ENCODE peak calls at places on chromosome 1, in four cellular contexts. R is heart left ventricle, H is transverse colon, P is IMR-90. F is an unnamed sample.
A peak's percentile ranks its signal among the peaks of the same experiment; 100 is the strongest.

GRCh38 chr1:208201241-208201640 is 42.9 kb downstream of the PLXNA2 start:
- DNase-seq in R (peak; percentile 54), H (peak; percentile 79), P (peak; percentile 91), F (peak; percentile 27)

GRCh38 chr1:19639999-19640362 is 4.1 kb upstream of the NBL1 start:
- DNase-seq in R (no peak), H (peak; percentile 58), P (peak; percentile 34), F (no peak)

GRCh38 chr1:119647734-119648619 is at the start of gene ZNF697:
- DNase-seq in R (peak; percentile 98), H (peak; percentile 97), P (peak; percentile 98), F (peak; percentile 93)

GRCh38 chr1:172254521-172255222 is 165.8 kb upstream of the C1orf105 start:
- DNase-seq in R (no peak), H (no peak), P (peak; percentile 92), F (no peak)

GRCh38 chr1:93735722-93736121 is 54.1 kb upstream of the BCAR3 start:
- DNase-seq in R (no peak), H (no peak), P (peak; percentile 90), F (no peak)

GRCh38 chr1:1136547-1137230 is 20.8 kb upstream of the C1orf159 start:
- DNase-seq in R (no peak), H (peak; percentile 91), P (no peak), F (no peak)

GRCh38 chr1:8817413-8818324 is at the start of gene RERE:
- DNase-seq in R (peak; percentile 94), H (peak; percentile 96), P (peak; percentile 91), F (peak; percentile 89)

GRCh38 chr1:231512147-231512698 is 16.2 kb upstream of the TSNAX start:
- DNase-seq in R (no peak), H (no peak), P (peak; percentile 54), F (no peak)

GRCh38 chr1:54743827-54744226 is 20.5 kb downstream of the PARS2 start:
- DNase-seq in R (no peak), H (no peak), P (no peak), F (no peak)

GRCh38 chr1:115929846-115930245 is 46.5 kb upstream of the SLC22A15 start:
- DNase-seq in R (no peak), H (no peak), P (peak; percentile 30), F (no peak)

GRCh38 chr1:154955039-154955717 is 721 bp downstream of the PBXIP1 start:
- DNase-seq in R (peak; percentile 38), H (peak; percentile 82), P (peak; percentile 82), F (peak; percentile 41)

GRCh38 chr1:10353282-10353681 is 45.6 kb upstream of the PGD start:
- DNase-seq in R (no peak), H (no peak), P (no peak), F (no peak)

GRCh38 chr1:29648798-29649374 is 412.6 kb downstream of the PTPRU start:
- DNase-seq in R (no peak), H (no peak), P (no peak), F (no peak)

GRCh38 chr1:197986817-197987216 is 69.6 kb downstream of the LHX9 start:
- DNase-seq in R (no peak), H (no peak), P (no peak), F (no peak)

GRCh38 chr1:15443281-15443680 is 5.0 kb downstream of the CTRC start:
- DNase-seq in R (no peak), H (no peak), P (no peak), F (no peak)

GRCh38 chr1:119453021-119453420 is 38.1 kb downstream of the HSD3B2 start:
- DNase-seq in R (no peak), H (no peak), P (peak; percentile 10), F (peak; percentile 37)

GRCh38 chr1:89607888-89608626 is 24.9 kb upstream of the LRRC8C start:
- DNase-seq in R (peak; percentile 43), H (no peak), P (peak; percentile 31), F (no peak)

GRCh38 chr1:67683736-67684525 is 1.1 kb upstream of the GADD45A start:
- DNase-seq in R (no peak), H (peak; percentile 18), P (peak; percentile 79), F (no peak)

GRCh38 chr1:179146916-179147315 is 65.0 kb downstream of the TOR3A start:
- DNase-seq in R (no peak), H (no peak), P (peak; percentile 61), F (no peak)

GRCh38 chr1:188128761-188129160 is 1300.0 kb downstream of the PLA2G4A start:
- DNase-seq in R (no peak), H (no peak), P (peak; percentile 41), F (no peak)

GRCh38 chr1:234960722-234961467 is 167.7 kb downstream of the TOMM20 start:
- DNase-seq in R (no peak), H (peak; percentile 77), P (peak; percentile 67), F (no peak)

GRCh38 chr1:198880397-198880796 is 241.6 kb downstream of the PTPRC start:
- DNase-seq in R (no peak), H (no peak), P (peak; percentile 62), F (no peak)

GRCh38 chr1:44713321-44713781 is 17.6 kb downstream of the RNU5D-1 start:
- DNase-seq in R (no peak), H (no peak), P (no peak), F (no peak)

GRCh38 chr1:157240495-157241184 is 102.4 kb upstream of the ETV3 start:
- DNase-seq in R (no peak), H (no peak), P (no peak), F (no peak)

DNA sequence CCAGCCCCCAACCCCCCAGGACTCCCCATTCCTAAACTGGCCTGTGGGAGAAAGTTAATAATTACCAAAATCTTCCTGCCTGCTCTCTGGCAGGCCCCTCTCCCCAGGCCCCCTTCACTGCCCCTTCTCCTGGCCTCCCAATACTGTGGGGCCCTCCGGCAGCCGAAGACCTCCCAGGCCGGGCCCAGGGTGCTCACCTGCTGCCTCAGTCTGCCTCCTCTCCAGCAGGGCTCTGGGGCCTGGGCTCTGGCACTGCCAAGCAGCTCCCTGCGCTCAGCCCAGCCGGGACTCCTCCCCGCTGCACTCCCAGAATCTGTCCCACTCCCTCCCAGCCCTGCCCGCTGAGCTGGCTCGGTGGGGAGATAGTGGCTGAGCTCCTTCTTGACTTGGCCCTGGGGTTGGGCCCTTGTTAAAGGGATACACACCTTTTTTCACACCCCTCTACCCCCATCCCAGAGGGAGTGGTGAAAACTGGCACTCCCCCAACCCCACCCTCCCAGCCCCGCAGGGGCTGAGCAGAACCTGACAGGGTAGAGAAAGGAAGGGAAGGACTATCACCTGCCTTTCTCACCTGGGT is at the start of gene S100A16:
- DNase-seq in R (peak; percentile 88), H (peak; percentile 91), P (peak; percentile 61), F (peak; percentile 59)
- TF ChIP-seq POLR2A in R (peak; percentile 42), H (peak; percentile 97), P (peak; percentile 75), F (peak; percentile 66)

DNA sequence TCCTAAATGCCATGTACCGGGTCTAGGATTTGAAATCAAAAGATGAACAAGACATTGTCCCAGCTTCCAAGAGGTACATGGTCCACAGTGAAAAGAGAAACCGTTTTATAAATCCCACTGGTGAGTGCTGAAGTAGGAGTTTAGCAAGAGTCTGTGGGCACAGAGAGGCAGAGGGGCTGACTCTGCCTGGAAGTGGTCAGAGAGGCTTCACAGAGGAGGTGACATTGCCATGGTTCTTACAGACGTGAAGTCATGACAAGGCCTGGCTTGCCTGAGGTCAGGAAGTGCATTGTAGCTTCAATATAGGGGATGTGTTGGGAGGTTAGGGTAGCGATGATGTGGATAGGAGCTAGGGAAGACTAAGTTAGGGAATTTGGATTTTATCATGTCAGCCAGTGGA is 28.4 kb downstream of the MAPKAPK2 start:
- DNase-seq in R (no peak), H (no peak), P (no peak), F (no peak)
- H3K4me1 ChIP-seq in R (peaks cover 71% of the 10 kb centered on the region), H (peaks cover 69% of the 10 kb centered on the region), P (peaks cover 33% of the 10 kb centered on the region), F (peaks cover 32% of the 10 kb centered on the region)

GRCh38 chr1:77820121-77820520 is 40.7 kb downstream of the MIGA1 start:
- DNase-seq in R (no peak), H (no peak), P (no peak), F (no peak)
- TF ChIP-seq POLR2A in R (no peak), H (no peak), P (no peak), F (no peak)

GRCh38 chr1:226133504-226134123 is 52.9 kb downstream of the ACBD3 start:
- DNase-seq in R (no peak), H (no peak), P (no peak), F (no peak)
- H3K4me1 ChIP-seq in R (no peaks in the 10 kb centered on the region), H (peaks cover 30% of the 10 kb centered on the region), P (peaks cover 3% of the 10 kb centered on the region), F (no peaks in the 10 kb centered on the region)

F was measured in tibial nerve.